ENCODE peak calls at places on chromosomes 1 and 21, in eight cellular contexts. One of them, this sample, is unnamed.

GRCh38 chr1:119896303-119896702 is at the start of gene ADAM30:
- DNase-seq in NCI-H345: no peak
- DNase-seq in HEK293T: no peak
- DNase-seq in GM04503: no peak
- DNase-seq in amniotic epithelial cell: no peak
- DNase-seq in T-helper 17 cell: no peak
- DNase-seq in cardiac fibroblast: no peak
- DNase-seq in T-cell: no peak
- DNase-seq in this sample: no peak

GRCh38 chr1:200660719-200661118 is 9.0 kb downstream of the DDX59 start:
- DNase-seq in amniotic epithelial cell: no peak
- DNase-seq in NCI-H345: no peak
- DNase-seq in cardiac fibroblast: peak
- DNase-seq in GM04503: no peak
- DNase-seq in T-cell: no peak
- DNase-seq in HEK293T: no peak
- DNase-seq in T-helper 17 cell: no peak
- DNase-seq in this sample: no peak

GRCh38 chr21:44762221-44763049 is 39.2 kb downstream of the UBE2G2 start:
- DNase-seq in T-helper 17 cell: no peak
- DNase-seq in cardiac fibroblast: no peak
- DNase-seq in amniotic epithelial cell: no peak
- DNase-seq in NCI-H345: no peak
- DNase-seq in HEK293T: no peak
- DNase-seq in GM04503: no peak
- DNase-seq in T-cell: no peak
- DNase-seq in this sample: no peak

GRCh38 chr1:246573481-246573880 is 7.2 kb downstream of the CNST start:
- DNase-seq in HEK293T: no peak
- DNase-seq in GM04503: no peak
- DNase-seq in cardiac fibroblast: peak
- DNase-seq in amniotic epithelial cell: peak
- DNase-seq in T-helper 17 cell: no peak
- DNase-seq in T-cell: no peak
- DNase-seq in NCI-H345: no peak
- DNase-seq in this sample: no peak

GRCh38 chr1:212433577-212434462 is 1.1 kb downstream of the NENF start:
- DNase-seq in T-cell: no peak
- DNase-seq in NCI-H345: no peak
- DNase-seq in HEK293T: no peak
- DNase-seq in T-helper 17 cell: no peak
- DNase-seq in amniotic epithelial cell: no peak
- DNase-seq in GM04503: no peak
- DNase-seq in cardiac fibroblast: no peak
- DNase-seq in this sample: no peak

GRCh38 chr1:31759266-31760023 is 4.7 kb downstream of the ADGRB2 start:
- DNase-seq in amniotic epithelial cell: no peak
- DNase-seq in T-helper 17 cell: no peak
- DNase-seq in T-cell: no peak
- DNase-seq in cardiac fibroblast: no peak
- DNase-seq in GM04503: no peak
- DNase-seq in NCI-H345: no peak
- DNase-seq in HEK293T: no peak
- DNase-seq in this sample: no peak

GRCh38 chr1:162823771-162824525 is 33.4 kb downstream of the HSD17B7 start:
- DNase-seq in GM04503: no peak
- DNase-seq in NCI-H345: no peak
- DNase-seq in amniotic epithelial cell: no peak
- DNase-seq in HEK293T: no peak
- DNase-seq in T-cell: no peak
- DNase-seq in T-helper 17 cell: no peak
- DNase-seq in cardiac fibroblast: no peak
- DNase-seq in this sample: no peak

GRCh38 chr1:21264913-21265312 is 25.4 kb downstream of the ECE1 start:
- DNase-seq in cardiac fibroblast: peak
- DNase-seq in amniotic epithelial cell: peak
- DNase-seq in HEK293T: no peak
- DNase-seq in GM04503: no peak
- DNase-seq in T-helper 17 cell: no peak
- DNase-seq in T-cell: no peak
- DNase-seq in NCI-H345: no peak
- DNase-seq in this sample: no peak

GRCh38 chr1:89563957-89564604 is 39.5 kb downstream of the LRRC8B start:
- DNase-seq in T-helper 17 cell: no peak
- DNase-seq in GM04503: no peak
- DNase-seq in NCI-H345: no peak
- DNase-seq in amniotic epithelial cell: peak
- DNase-seq in HEK293T: no peak
- DNase-seq in T-cell: no peak
- DNase-seq in cardiac fibroblast: no peak
- DNase-seq in this sample: no peak

GRCh38 chr1:115530407-115530806 is 111.4 kb upstream of the VANGL1 start:
- DNase-seq in T-cell: no peak
- DNase-seq in cardiac fibroblast: peak
- DNase-seq in GM04503: peak
- DNase-seq in HEK293T: no peak
- DNase-seq in T-helper 17 cell: no peak
- DNase-seq in amniotic epithelial cell: no peak
- DNase-seq in NCI-H345: no peak
- DNase-seq in this sample: no peak